ENCODE peak calls at places on chromosomes 6 and 20, in six cellular contexts. One of them, this sample, is unnamed.

GRCh38 chr6:69294407-69294806 is 502.4 kb downstream of the LMBRD1 start:
- DNase-seq in fibroblast of pulmonary artery: no peak
- DNase-seq in C1 segment of cervical spinal cord: no peak
- DNase-seq in adipocyte: no peak
- DNase-seq in stimulated activated CD4-positive, alpha-beta T cell treated with anti-CD3 and anti-CD28 coated beads, Interleukin-1b, Interleukin-23, amount 100 ng/mL, for 1 hour: no peak
- DNase-seq in activated naive CD8-positive, alpha-beta T cell treated with anti-CD3 and anti-CD28 coated beads, Interleukin-2, amount 50 U/mL, for 24 hours: no peak
- DNase-seq in this sample: no peak

GRCh38 chr6:52364480-52365166 is 2.7 kb downstream of the PAQR8 start:
- DNase-seq in fibroblast of pulmonary artery: no peak
- DNase-seq in C1 segment of cervical spinal cord: no peak
- DNase-seq in adipocyte: no peak
- DNase-seq in stimulated activated CD4-positive, alpha-beta T cell treated with anti-CD3 and anti-CD28 coated beads, Interleukin-1b, Interleukin-23, amount 100 ng/mL, for 1 hour: no peak
- DNase-seq in activated naive CD8-positive, alpha-beta T cell treated with anti-CD3 and anti-CD28 coated beads, Interleukin-2, amount 50 U/mL, for 24 hours: no peak
- DNase-seq in this sample: no peak

GRCh38 chr6:96743496-96743895 is 93.8 kb downstream of the GPR63 start:
- DNase-seq in fibroblast of pulmonary artery: no peak
- DNase-seq in C1 segment of cervical spinal cord: no peak
- DNase-seq in adipocyte: no peak
- DNase-seq in stimulated activated CD4-positive, alpha-beta T cell treated with anti-CD3 and anti-CD28 coated beads, Interleukin-1b, Interleukin-23, amount 100 ng/mL, for 1 hour: no peak
- DNase-seq in activated naive CD8-positive, alpha-beta T cell treated with anti-CD3 and anti-CD28 coated beads, Interleukin-2, amount 50 U/mL, for 24 hours: no peak
- DNase-seq in this sample: no peak

GRCh38 chr6:43860285-43860684 is 90.3 kb downstream of the VEGFA start:
- DNase-seq in fibroblast of pulmonary artery: no peak
- DNase-seq in C1 segment of cervical spinal cord: no peak
- DNase-seq in adipocyte: no peak
- DNase-seq in stimulated activated CD4-positive, alpha-beta T cell treated with anti-CD3 and anti-CD28 coated beads, Interleukin-1b, Interleukin-23, amount 100 ng/mL, for 1 hour: no peak
- DNase-seq in activated naive CD8-positive, alpha-beta T cell treated with anti-CD3 and anti-CD28 coated beads, Interleukin-2, amount 50 U/mL, for 24 hours: no peak
- DNase-seq in this sample: no peak

GRCh38 chr6:52726741-52727535 is 36.3 kb downstream of the GSTA2 start:
- DNase-seq in fibroblast of pulmonary artery: no peak
- DNase-seq in C1 segment of cervical spinal cord: no peak
- DNase-seq in adipocyte: no peak
- DNase-seq in stimulated activated CD4-positive, alpha-beta T cell treated with anti-CD3 and anti-CD28 coated beads, Interleukin-1b, Interleukin-23, amount 100 ng/mL, for 1 hour: no peak
- DNase-seq in activated naive CD8-positive, alpha-beta T cell treated with anti-CD3 and anti-CD28 coated beads, Interleukin-2, amount 50 U/mL, for 24 hours: no peak
- DNase-seq in this sample: no peak

GRCh38 chr6:114747995-114748625 is 405.3 kb upstream of the HS3ST5 start:
- DNase-seq in fibroblast of pulmonary artery: peak
- DNase-seq in C1 segment of cervical spinal cord: no peak
- DNase-seq in adipocyte: peak
- DNase-seq in stimulated activated CD4-positive, alpha-beta T cell treated with anti-CD3 and anti-CD28 coated beads, Interleukin-1b, Interleukin-23, amount 100 ng/mL, for 1 hour: no peak
- DNase-seq in activated naive CD8-positive, alpha-beta T cell treated with anti-CD3 and anti-CD28 coated beads, Interleukin-2, amount 50 U/mL, for 24 hours: peak
- DNase-seq in this sample: no peak

GRCh38 chr20:48463096-48463710 is 364.6 kb downstream of the PREX1 start:
- DNase-seq in fibroblast of pulmonary artery: no peak
- DNase-seq in C1 segment of cervical spinal cord: no peak
- DNase-seq in adipocyte: no peak
- DNase-seq in stimulated activated CD4-positive, alpha-beta T cell treated with anti-CD3 and anti-CD28 coated beads, Interleukin-1b, Interleukin-23, amount 100 ng/mL, for 1 hour: no peak
- DNase-seq in activated naive CD8-positive, alpha-beta T cell treated with anti-CD3 and anti-CD28 coated beads, Interleukin-2, amount 50 U/mL, for 24 hours: no peak
- DNase-seq in this sample: no peak

GRCh38 chr6:55782275-55782674 is 93.1 kb downstream of the BMP5 start:
- DNase-seq in fibroblast of pulmonary artery: no peak
- DNase-seq in C1 segment of cervical spinal cord: no peak
- DNase-seq in adipocyte: no peak
- DNase-seq in stimulated activated CD4-positive, alpha-beta T cell treated with anti-CD3 and anti-CD28 coated beads, Interleukin-1b, Interleukin-23, amount 100 ng/mL, for 1 hour: no peak
- DNase-seq in activated naive CD8-positive, alpha-beta T cell treated with anti-CD3 and anti-CD28 coated beads, Interleukin-2, amount 50 U/mL, for 24 hours: no peak
- DNase-seq in this sample: no peak

GRCh38 chr20:18524646-18525045 is 16.9 kb downstream of the SEC23B start:
- DNase-seq in fibroblast of pulmonary artery: peak
- DNase-seq in C1 segment of cervical spinal cord: no peak
- DNase-seq in adipocyte: peak
- DNase-seq in stimulated activated CD4-positive, alpha-beta T cell treated with anti-CD3 and anti-CD28 coated beads, Interleukin-1b, Interleukin-23, amount 100 ng/mL, for 1 hour: no peak
- DNase-seq in activated naive CD8-positive, alpha-beta T cell treated with anti-CD3 and anti-CD28 coated beads, Interleukin-2, amount 50 U/mL, for 24 hours: no peak
- DNase-seq in this sample: no peak

GRCh38 chr6:128275030-128275429 is 245.4 kb downstream of the PTPRK start:
- DNase-seq in fibroblast of pulmonary artery: peak
- DNase-seq in C1 segment of cervical spinal cord: no peak
- DNase-seq in adipocyte: peak
- DNase-seq in stimulated activated CD4-positive, alpha-beta T cell treated with anti-CD3 and anti-CD28 coated beads, Interleukin-1b, Interleukin-23, amount 100 ng/mL, for 1 hour: no peak
- DNase-seq in activated naive CD8-positive, alpha-beta T cell treated with anti-CD3 and anti-CD28 coated beads, Interleukin-2, amount 50 U/mL, for 24 hours: no peak
- DNase-seq in this sample: no peak

GRCh38 chr20:64055893-64056638 is 6.6 kb upstream of the SOX18 start:
- DNase-seq in fibroblast of pulmonary artery: peak
- DNase-seq in C1 segment of cervical spinal cord: no peak
- DNase-seq in adipocyte: no peak
- DNase-seq in stimulated activated CD4-positive, alpha-beta T cell treated with anti-CD3 and anti-CD28 coated beads, Interleukin-1b, Interleukin-23, amount 100 ng/mL, for 1 hour: no peak
- DNase-seq in activated naive CD8-positive, alpha-beta T cell treated with anti-CD3 and anti-CD28 coated beads, Interleukin-2, amount 50 U/mL, for 24 hours: no peak
- DNase-seq in this sample: no peak

GRCh38 chr20:25238319-25239037 is 9.4 kb upstream of the PYGB start:
- DNase-seq in fibroblast of pulmonary artery: peak
- DNase-seq in C1 segment of cervical spinal cord: no peak
- DNase-seq in adipocyte: peak
- DNase-seq in stimulated activated CD4-positive, alpha-beta T cell treated with anti-CD3 and anti-CD28 coated beads, Interleukin-1b, Interleukin-23, amount 100 ng/mL, for 1 hour: no peak
- DNase-seq in activated naive CD8-positive, alpha-beta T cell treated with anti-CD3 and anti-CD28 coated beads, Interleukin-2, amount 50 U/mL, for 24 hours: no peak
- DNase-seq in this sample: no peak

GRCh38 chr6:153843420-153843819 is 195.6 kb upstream of the OPRM1 start:
- DNase-seq in fibroblast of pulmonary artery: no peak
- DNase-seq in C1 segment of cervical spinal cord: no peak
- DNase-seq in adipocyte: no peak
- DNase-seq in stimulated activated CD4-positive, alpha-beta T cell treated with anti-CD3 and anti-CD28 coated beads, Interleukin-1b, Interleukin-23, amount 100 ng/mL, for 1 hour: no peak
- DNase-seq in activated naive CD8-positive, alpha-beta T cell treated with anti-CD3 and anti-CD28 coated beads, Interleukin-2, amount 50 U/mL, for 24 hours: no peak
- DNase-seq in this sample: no peak

GRCh38 chr20:37515876-37516275 is 5.2 kb upstream of the NNAT start:
- DNase-seq in fibroblast of pulmonary artery: no peak
- DNase-seq in C1 segment of cervical spinal cord: no peak
- DNase-seq in adipocyte: no peak
- DNase-seq in stimulated activated CD4-positive, alpha-beta T cell treated with anti-CD3 and anti-CD28 coated beads, Interleukin-1b, Interleukin-23, amount 100 ng/mL, for 1 hour: no peak
- DNase-seq in activated naive CD8-positive, alpha-beta T cell treated with anti-CD3 and anti-CD28 coated beads, Interleukin-2, amount 50 U/mL, for 24 hours: no peak
- DNase-seq in this sample: no peak

GRCh38 chr6:32167761-32168262 is 3.4 kb downstream of the EGFL8 start:
- DNase-seq in fibroblast of pulmonary artery: no peak
- DNase-seq in C1 segment of cervical spinal cord: no peak
- DNase-seq in adipocyte: no peak
- DNase-seq in stimulated activated CD4-positive, alpha-beta T cell treated with anti-CD3 and anti-CD28 coated beads, Interleukin-1b, Interleukin-23, amount 100 ng/mL, for 1 hour: no peak
- DNase-seq in activated naive CD8-positive, alpha-beta T cell treated with anti-CD3 and anti-CD28 coated beads, Interleukin-2, amount 50 U/mL, for 24 hours: no peak
- DNase-seq in this sample: no peak

GRCh38 chr20:8812818-8813217 is 256.1 kb upstream of the PLCB4 start:
- DNase-seq in fibroblast of pulmonary artery: no peak
- DNase-seq in C1 segment of cervical spinal cord: peak
- DNase-seq in adipocyte: no peak
- DNase-seq in stimulated activated CD4-positive, alpha-beta T cell treated with anti-CD3 and anti-CD28 coated beads, Interleukin-1b, Interleukin-23, amount 100 ng/mL, for 1 hour: no peak
- DNase-seq in activated naive CD8-positive, alpha-beta T cell treated with anti-CD3 and anti-CD28 coated beads, Interleukin-2, amount 50 U/mL, for 24 hours: no peak
- DNase-seq in this sample: no peak

GRCh38 chr6:85580878-85581267 is 12.8 kb downstream of the SNX14 start:
- DNase-seq in fibroblast of pulmonary artery: peak
- DNase-seq in C1 segment of cervical spinal cord: no peak
- DNase-seq in adipocyte: no peak
- DNase-seq in stimulated activated CD4-positive, alpha-beta T cell treated with anti-CD3 and anti-CD28 coated beads, Interleukin-1b, Interleukin-23, amount 100 ng/mL, for 1 hour: no peak
- DNase-seq in activated naive CD8-positive, alpha-beta T cell treated with anti-CD3 and anti-CD28 coated beads, Interleukin-2, amount 50 U/mL, for 24 hours: no peak
- DNase-seq in this sample: no peak

GRCh38 chr20:16929756-16930155 is 181.6 kb downstream of the OTOR start:
- DNase-seq in fibroblast of pulmonary artery: no peak
- DNase-seq in C1 segment of cervical spinal cord: no peak
- DNase-seq in adipocyte: peak
- DNase-seq in stimulated activated CD4-positive, alpha-beta T cell treated with anti-CD3 and anti-CD28 coated beads, Interleukin-1b, Interleukin-23, amount 100 ng/mL, for 1 hour: no peak
- DNase-seq in activated naive CD8-positive, alpha-beta T cell treated with anti-CD3 and anti-CD28 coated beads, Interleukin-2, amount 50 U/mL, for 24 hours: no peak
- DNase-seq in this sample: no peak

GRCh38 chr20:4161447-4162251 is 146.3 kb upstream of the RNF24 start:
- DNase-seq in fibroblast of pulmonary artery: no peak
- DNase-seq in C1 segment of cervical spinal cord: no peak
- DNase-seq in adipocyte: no peak
- DNase-seq in stimulated activated CD4-positive, alpha-beta T cell treated with anti-CD3 and anti-CD28 coated beads, Interleukin-1b, Interleukin-23, amount 100 ng/mL, for 1 hour: no peak
- DNase-seq in activated naive CD8-positive, alpha-beta T cell treated with anti-CD3 and anti-CD28 coated beads, Interleukin-2, amount 50 U/mL, for 24 hours: no peak
- DNase-seq in this sample: peak

GRCh38 chr20:35395728-35396127 is 16.0 kb downstream of the UQCC1 start:
- DNase-seq in fibroblast of pulmonary artery: peak
- DNase-seq in C1 segment of cervical spinal cord: no peak
- DNase-seq in adipocyte: peak
- DNase-seq in stimulated activated CD4-positive, alpha-beta T cell treated with anti-CD3 and anti-CD28 coated beads, Interleukin-1b, Interleukin-23, amount 100 ng/mL, for 1 hour: no peak
- DNase-seq in activated naive CD8-positive, alpha-beta T cell treated with anti-CD3 and anti-CD28 coated beads, Interleukin-2, amount 50 U/mL, for 24 hours: no peak
- DNase-seq in this sample: no peak

GRCh38 chr6:113971786-113972185 is 838 bp upstream of the HDAC2 start:
- DNase-seq in fibroblast of pulmonary artery: peak
- DNase-seq in C1 segment of cervical spinal cord: no peak
- DNase-seq in adipocyte: peak
- DNase-seq in stimulated activated CD4-positive, alpha-beta T cell treated with anti-CD3 and anti-CD28 coated beads, Interleukin-1b, Interleukin-23, amount 100 ng/mL, for 1 hour: no peak
- DNase-seq in activated naive CD8-positive, alpha-beta T cell treated with anti-CD3 and anti-CD28 coated beads, Interleukin-2, amount 50 U/mL, for 24 hours: no peak
- DNase-seq in this sample: no peak

GRCh38 chr20:13105864-13106457 is 97.2 kb downstream of the SPTLC3 start:
- DNase-seq in fibroblast of pulmonary artery: peak
- DNase-seq in C1 segment of cervical spinal cord: no peak
- DNase-seq in adipocyte: peak
- DNase-seq in stimulated activated CD4-positive, alpha-beta T cell treated with anti-CD3 and anti-CD28 coated beads, Interleukin-1b, Interleukin-23, amount 100 ng/mL, for 1 hour: no peak
- DNase-seq in activated naive CD8-positive, alpha-beta T cell treated with anti-CD3 and anti-CD28 coated beads, Interleukin-2, amount 50 U/mL, for 24 hours: no peak
- DNase-seq in this sample: no peak

GRCh38 chr6:90859056-90859455 is 272.2 kb upstream of the MAP3K7 start:
- DNase-seq in fibroblast of pulmonary artery: no peak
- DNase-seq in C1 segment of cervical spinal cord: no peak
- DNase-seq in adipocyte: no peak
- DNase-seq in stimulated activated CD4-positive, alpha-beta T cell treated with anti-CD3 and anti-CD28 coated beads, Interleukin-1b, Interleukin-23, amount 100 ng/mL, for 1 hour: no peak
- DNase-seq in activated naive CD8-positive, alpha-beta T cell treated with anti-CD3 and anti-CD28 coated beads, Interleukin-2, amount 50 U/mL, for 24 hours: no peak
- DNase-seq in this sample: no peak

GRCh38 chr6:2412731-2413130 is 167.3 kb upstream of the GMDS start:
- DNase-seq in fibroblast of pulmonary artery: peak
- DNase-seq in C1 segment of cervical spinal cord: no peak
- DNase-seq in adipocyte: peak
- DNase-seq in stimulated activated CD4-positive, alpha-beta T cell treated with anti-CD3 and anti-CD28 coated beads, Interleukin-1b, Interleukin-23, amount 100 ng/mL, for 1 hour: no peak
- DNase-seq in activated naive CD8-positive, alpha-beta T cell treated with anti-CD3 and anti-CD28 coated beads, Interleukin-2, amount 50 U/mL, for 24 hours: no peak
- DNase-seq in this sample: no peak

GRCh38 chr6:132247381-132248159 is 153.7 kb downstream of the MOXD1 start:
- DNase-seq in fibroblast of pulmonary artery: no peak
- DNase-seq in C1 segment of cervical spinal cord: no peak
- DNase-seq in adipocyte: peak
- DNase-seq in stimulated activated CD4-positive, alpha-beta T cell treated with anti-CD3 and anti-CD28 coated beads, Interleukin-1b, Interleukin-23, amount 100 ng/mL, for 1 hour: no peak
- DNase-seq in activated naive CD8-positive, alpha-beta T cell treated with anti-CD3 and anti-CD28 coated beads, Interleukin-2, amount 50 U/mL, for 24 hours: no peak
- DNase-seq in this sample: no peak

GRCh38 chr20:1368448-1369199 is 24.2 kb downstream of the FKBP1A start:
- DNase-seq in fibroblast of pulmonary artery: peak
- DNase-seq in C1 segment of cervical spinal cord: no peak
- DNase-seq in adipocyte: peak
- DNase-seq in stimulated activated CD4-positive, alpha-beta T cell treated with anti-CD3 and anti-CD28 coated beads, Interleukin-1b, Interleukin-23, amount 100 ng/mL, for 1 hour: no peak
- DNase-seq in activated naive CD8-positive, alpha-beta T cell treated with anti-CD3 and anti-CD28 coated beads, Interleukin-2, amount 50 U/mL, for 24 hours: no peak
- DNase-seq in this sample: no peak

GRCh38 chr20:48329676-48330644 is 497.8 kb downstream of the PREX1 start:
- DNase-seq in fibroblast of pulmonary artery: peak
- DNase-seq in C1 segment of cervical spinal cord: no peak
- DNase-seq in adipocyte: peak
- DNase-seq in stimulated activated CD4-positive, alpha-beta T cell treated with anti-CD3 and anti-CD28 coated beads, Interleukin-1b, Interleukin-23, amount 100 ng/mL, for 1 hour: no peak
- DNase-seq in activated naive CD8-positive, alpha-beta T cell treated with anti-CD3 and anti-CD28 coated beads, Interleukin-2, amount 50 U/mL, for 24 hours: no peak
- DNase-seq in this sample: no peak

GRCh38 chr20:2230671-2231488 is 64.9 kb upstream of the TGM3 start:
- DNase-seq in fibroblast of pulmonary artery: no peak
- DNase-seq in C1 segment of cervical spinal cord: no peak
- DNase-seq in adipocyte: no peak
- DNase-seq in stimulated activated CD4-positive, alpha-beta T cell treated with anti-CD3 and anti-CD28 coated beads, Interleukin-1b, Interleukin-23, amount 100 ng/mL, for 1 hour: no peak
- DNase-seq in activated naive CD8-positive, alpha-beta T cell treated with anti-CD3 and anti-CD28 coated beads, Interleukin-2, amount 50 U/mL, for 24 hours: no peak
- DNase-seq in this sample: no peak